ENCODE peak calls at places on chromosomes 3 and 15, in four cellular contexts. One of them, this sample, is unnamed.
A peak's percentile ranks its signal among the peaks of the same experiment; 100 is the strongest.

GRCh38 chr15:28931828-28932227 is 46.1 kb downstream of the APBA2 start:
- DNase-seq in PC-9: no peak
- DNase-seq in ovary: no peak
- DNase-seq in GM12878: no peak
- DNase-seq in this sample: no peak

GRCh38 chr15:39685999-39686613 is 96.5 kb downstream of the FSIP1 start:
- DNase-seq in PC-9: no peak
- DNase-seq in ovary: no peak
- DNase-seq in GM12878: no peak
- DNase-seq in this sample: no peak

GRCh38 chr3:135690664-135691063 is 274.9 kb upstream of the PPP2R3A start:
- DNase-seq in PC-9: no peak
- DNase-seq in ovary: no peak
- DNase-seq in GM12878: no peak
- DNase-seq in this sample: no peak

GRCh38 chr3:117688583-117688982 is 979.0 kb downstream of the TUSC7 start:
- DNase-seq in PC-9: no peak
- DNase-seq in ovary: no peak
- DNase-seq in GM12878: no peak
- DNase-seq in this sample: no peak

GRCh38 chr15:79430901-79431635 is 1.1 kb upstream of the MINAR1 start:
- DNase-seq in PC-9: no peak
- DNase-seq in ovary: no peak
- DNase-seq in GM12878: no peak
- DNase-seq in this sample: no peak

GRCh38 chr3:30693470-30694120 is 87.2 kb downstream of the TGFBR2 start:
- DNase-seq in PC-9: peak; percentile 49
- DNase-seq in ovary: no peak
- DNase-seq in GM12878: peak; percentile 16
- DNase-seq in this sample: no peak

GRCh38 chr15:92394327-92395175 is 870 bp downstream of the ST8SIA2 start:
- DNase-seq in PC-9: no peak
- DNase-seq in ovary: no peak
- DNase-seq in GM12878: no peak
- DNase-seq in this sample: no peak

GRCh38 chr3:46716461-46717441 is 918 bp downstream of the PRSS50 start:
- DNase-seq in PC-9: no peak
- DNase-seq in ovary: no peak
- DNase-seq in GM12878: no peak
- DNase-seq in this sample: no peak

GRCh38 chr3:194468086-194468485 is 18.7 kb downstream of the ATP13A3 start:
- DNase-seq in PC-9: no peak
- DNase-seq in ovary: no peak
- DNase-seq in GM12878: no peak
- DNase-seq in this sample: no peak

GRCh38 chr15:44712108-44713005 is 1.0 kb downstream of the B2M start:
- DNase-seq in PC-9: peak; percentile 58
- DNase-seq in ovary: peak; percentile 72
- DNase-seq in GM12878: no peak
- DNase-seq in this sample: peak; percentile 61

GRCh38 chr3:122942937-122943827 is 84.4 kb downstream of the SEMA5B start:
- DNase-seq in PC-9: peak; percentile 64
- DNase-seq in ovary: peak; percentile 35
- DNase-seq in GM12878: no peak
- DNase-seq in this sample: peak; percentile 61

GRCh38 chr3:41881233-41881821 is 80.6 kb downstream of the ULK4 start:
- DNase-seq in PC-9: peak; percentile 32
- DNase-seq in ovary: no peak
- DNase-seq in GM12878: no peak
- DNase-seq in this sample: no peak

GRCh38 chr3:44831241-44831640 is 30.5 kb upstream of the TMEM42 start:
- DNase-seq in PC-9: no peak
- DNase-seq in ovary: no peak
- DNase-seq in GM12878: no peak
- DNase-seq in this sample: no peak

GRCh38 chr15:66840615-66841014 is 138.6 kb downstream of the SMAD6 start:
- DNase-seq in PC-9: no peak
- DNase-seq in ovary: no peak
- DNase-seq in GM12878: no peak
- DNase-seq in this sample: no peak

GRCh38 chr15:70375006-70375409 is 277.3 kb upstream of the TLE3 start:
- DNase-seq in PC-9: peak; percentile 84
- DNase-seq in ovary: no peak
- DNase-seq in GM12878: no peak
- DNase-seq in this sample: no peak

GRCh38 chr3:95348879-95349278 is 1286.0 kb downstream of the NSUN3 start:
- DNase-seq in PC-9: no peak
- DNase-seq in ovary: no peak
- DNase-seq in GM12878: no peak
- DNase-seq in this sample: no peak

GRCh38 chr3:176106380-176106779 is 1090.9 kb downstream of the TBL1XR1 start:
- DNase-seq in PC-9: no peak
- DNase-seq in ovary: no peak
- DNase-seq in GM12878: no peak
- DNase-seq in this sample: no peak

GRCh38 chr3:157376596-157377300 is 59.9 kb upstream of the PTX3 start:
- DNase-seq in PC-9: no peak
- DNase-seq in ovary: no peak
- DNase-seq in GM12878: no peak
- DNase-seq in this sample: no peak

GRCh38 chr3:146161725-146162047 is 702 bp upstream of the PLOD2 start:
- DNase-seq in PC-9: no peak
- DNase-seq in ovary: peak; percentile 63
- DNase-seq in GM12878: no peak
- DNase-seq in this sample: peak; percentile 56

GRCh38 chr3:185332026-185332735 is 30.8 kb upstream of the MAP3K13 start:
- DNase-seq in PC-9: peak; percentile 99
- DNase-seq in ovary: no peak
- DNase-seq in GM12878: peak; percentile 52
- DNase-seq in this sample: no peak

GRCh38 chr3:25594007-25594502 is 70.7 kb downstream of the TOP2B start:
- DNase-seq in PC-9: peak; percentile 71
- DNase-seq in ovary: no peak
- DNase-seq in GM12878: no peak
- DNase-seq in this sample: no peak

GRCh38 chr3:20930034-20930433 is 744.0 kb upstream of the SGO1 start:
- DNase-seq in PC-9: no peak
- DNase-seq in ovary: no peak
- DNase-seq in GM12878: no peak
- DNase-seq in this sample: no peak

GRCh38 chr3:44235604-44236484 is 5.8 kb upstream of the TOPAZ1 start:
- DNase-seq in PC-9: peak; percentile 77
- DNase-seq in ovary: peak; percentile 20
- DNase-seq in GM12878: peak; percentile 11
- DNase-seq in this sample: peak; percentile 37

GRCh38 chr3:187287231-187287630 is 4.3 kb downstream of the MASP1 start:
- DNase-seq in PC-9: no peak
- DNase-seq in ovary: no peak
- DNase-seq in GM12878: no peak
- DNase-seq in this sample: no peak

GRCh38 chr3:58357402-58357801 is 24.7 kb downstream of the PXK start:
- DNase-seq in PC-9: no peak
- DNase-seq in ovary: no peak
- DNase-seq in GM12878: no peak
- DNase-seq in this sample: no peak

GRCh38 chr15:60172147-60172546 is 168.0 kb downstream of the FOXB1 start:
- DNase-seq in PC-9: no peak
- DNase-seq in ovary: no peak
- DNase-seq in GM12878: no peak
- DNase-seq in this sample: no peak

GRCh38 chr3:186121271-186121670 is 12.4 kb upstream of the ETV5 start:
- DNase-seq in PC-9: no peak
- DNase-seq in ovary: no peak
- DNase-seq in GM12878: no peak
- DNase-seq in this sample: no peak

GRCh38 chr3:184513276-184514150 is 48.1 kb upstream of the EPHB3 start:
- DNase-seq in PC-9: peak; percentile 56
- DNase-seq in ovary: peak; percentile 90
- DNase-seq in GM12878: peak; percentile 7
- DNase-seq in this sample: peak; percentile 90

GRCh38 chr3:40864146-40864782 is 335.0 kb upstream of the CTNNB1 start:
- DNase-seq in PC-9: no peak
- DNase-seq in ovary: no peak
- DNase-seq in GM12878: no peak
- DNase-seq in this sample: no peak

GRCh38 chr3:15405448-15406050 is 21.8 kb downstream of the METTL6 start:
- DNase-seq in PC-9: no peak
- DNase-seq in ovary: no peak
- DNase-seq in GM12878: no peak
- DNase-seq in this sample: no peak

GRCh38 chr15:60660290-60661051 is 181.5 kb upstream of the ICE2 start:
- DNase-seq in PC-9: peak; percentile 48
- DNase-seq in ovary: peak; percentile 51
- DNase-seq in GM12878: no peak
- DNase-seq in this sample: no peak

GRCh38 chr15:80878242-80878866 is 99.2 kb downstream of the CEMIP start:
- DNase-seq in PC-9: no peak
- DNase-seq in ovary: no peak
- DNase-seq in GM12878: no peak
- DNase-seq in this sample: no peak

GRCh38 chr3:46464326-46465195 is at the start of gene LTF:
- DNase-seq in PC-9: no peak
- DNase-seq in ovary: no peak
- DNase-seq in GM12878: no peak
- DNase-seq in this sample: no peak

DNA sequence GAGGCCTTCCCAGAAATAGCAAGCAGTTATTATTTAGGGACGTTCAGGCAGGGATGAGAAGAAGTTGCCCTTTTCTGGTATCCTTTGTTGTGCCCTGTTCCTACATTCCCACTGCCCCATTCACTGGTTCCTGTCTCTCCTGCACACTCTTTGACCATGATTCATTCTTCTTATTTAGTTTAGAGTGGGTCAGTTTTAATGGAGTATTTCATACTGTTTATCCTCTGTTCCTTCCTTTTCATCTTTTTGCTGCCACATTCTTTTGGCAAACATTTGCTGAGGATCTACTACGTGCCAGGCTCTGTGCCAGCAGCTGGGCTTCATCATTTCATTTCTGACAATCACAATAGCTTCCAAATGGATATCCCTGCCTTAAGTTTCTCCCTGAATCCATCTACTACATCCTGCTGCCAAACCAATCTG is 11.8 kb upstream of the EID1 start:
- DNase-seq in PC-9: no peak
- DNase-seq in ovary: no peak
- DNase-seq in GM12878: no peak
- DNase-seq in this sample: no peak
- H3K27ac ChIP-seq in PC-9: no peak overlapping the region
- H3K27ac ChIP-seq in ovary: no peak overlapping the region
- H3K27ac ChIP-seq in GM12878: no peak overlapping the region
- H3K27ac ChIP-seq in this sample: no peak overlapping the region

GRCh38 chr3:23760871-23761373 is 44.8 kb upstream of the UBE2E1 start:
- DNase-seq in PC-9: no peak
- DNase-seq in ovary: no peak
- DNase-seq in GM12878: peak; percentile 63
- DNase-seq in this sample: no peak
- H3K27ac ChIP-seq in PC-9: no peak overlapping the region
- H3K27ac ChIP-seq in ovary: no peak overlapping the region
- H3K27ac ChIP-seq in GM12878: peak overlapping the region; percentile 39
- H3K27ac ChIP-seq in this sample: no peak overlapping the region

GRCh38 chr3:64355473-64355872 is 130.2 kb upstream of the PRICKLE2 start:
- DNase-seq in PC-9: peak; percentile 69
- DNase-seq in ovary: peak; percentile 41
- DNase-seq in GM12878: no peak
- DNase-seq in this sample: no peak
- H3K27ac ChIP-seq in PC-9: peak overlapping the region; percentile 46
- H3K27ac ChIP-seq in ovary: peak overlapping the region; percentile 37
- H3K27ac ChIP-seq in GM12878: no peak overlapping the region
- H3K27ac ChIP-seq in this sample: peak overlapping the region; percentile 16

DNA sequence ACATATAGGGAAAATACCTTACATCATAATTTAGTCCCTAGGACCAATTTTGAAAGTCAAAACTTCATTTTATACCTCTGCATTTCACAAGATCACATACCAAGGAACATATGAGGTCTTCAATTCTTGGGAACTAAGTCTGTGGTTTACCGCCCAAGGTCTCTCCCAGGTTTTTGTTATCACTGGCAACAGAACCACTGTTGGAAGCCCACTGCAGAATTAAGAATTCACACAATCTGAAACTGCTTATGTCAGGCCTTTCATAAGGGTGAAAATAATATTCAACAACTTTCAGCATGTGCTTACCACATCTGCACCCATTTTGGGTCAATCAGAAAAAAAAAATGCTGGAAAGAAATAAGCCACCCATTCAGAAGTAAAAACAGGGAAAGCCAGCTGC is 107.2 kb upstream of the MME start:
- DNase-seq in PC-9: no peak
- DNase-seq in ovary: no peak
- DNase-seq in GM12878: no peak
- DNase-seq in this sample: no peak
- H3K27ac ChIP-seq in PC-9: no peak overlapping the region
- H3K27ac ChIP-seq in ovary: no peak overlapping the region
- H3K27ac ChIP-seq in GM12878: no peak overlapping the region
- H3K27ac ChIP-seq in this sample: no peak overlapping the region

GRCh38 chr3:110528305-110529121 is 543.1 kb upstream of the NECTIN3 start:
- DNase-seq in PC-9: no peak
- DNase-seq in ovary: no peak
- DNase-seq in GM12878: no peak
- DNase-seq in this sample: no peak

GRCh38 chr3:110530902-110531301 is 540.7 kb upstream of the NECTIN3 start:
- DNase-seq in PC-9: no peak
- DNase-seq in ovary: no peak
- DNase-seq in GM12878: no peak
- DNase-seq in this sample: no peak

DNA sequence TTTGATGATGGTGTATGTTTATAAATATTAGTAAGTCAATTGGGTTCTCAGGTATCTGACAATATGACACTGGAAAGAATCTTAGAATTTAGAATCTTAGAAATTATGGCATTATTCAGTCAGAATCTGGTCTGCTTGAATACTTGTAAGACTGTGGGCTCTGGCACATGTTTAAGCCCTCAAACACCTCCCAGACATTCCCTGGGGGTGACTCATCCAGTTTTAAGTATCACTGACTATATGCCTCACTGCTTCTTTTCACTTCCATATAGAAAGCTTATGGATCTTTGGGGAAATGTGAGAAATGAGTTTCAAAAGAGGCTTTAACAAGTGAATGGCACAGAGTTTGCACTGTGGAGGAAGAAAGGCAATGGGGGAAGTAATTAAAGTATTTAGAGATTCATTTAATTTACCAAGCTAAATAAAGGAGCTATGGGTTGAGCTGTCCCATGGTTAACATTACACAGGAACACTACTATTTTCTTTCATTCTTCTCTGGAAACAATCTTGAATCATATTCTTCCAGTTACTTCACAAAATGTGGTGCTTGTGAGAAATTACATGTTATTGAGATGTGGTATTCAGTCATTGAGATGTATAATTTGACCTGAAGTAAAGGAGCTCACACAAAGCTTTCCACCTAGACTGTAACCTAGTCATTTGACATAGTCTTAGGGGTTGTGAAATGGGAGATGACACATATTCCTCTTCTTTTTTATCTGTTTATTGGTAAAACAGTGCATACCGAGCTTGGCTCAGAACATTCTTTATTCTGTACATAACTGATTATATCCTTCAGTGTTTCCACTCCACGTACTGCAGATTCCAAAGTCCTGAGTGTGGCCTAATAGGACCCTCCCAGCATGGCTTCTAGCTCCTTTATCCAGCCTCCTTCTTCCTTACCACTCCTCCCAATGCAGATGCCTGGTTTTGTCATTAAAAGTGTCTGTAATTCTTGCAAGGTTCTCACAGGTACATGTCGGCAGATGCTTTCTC is 544.6 kb upstream of the NECTIN3 start:
- DNase-seq in PC-9: peak; percentile 38
- DNase-seq in ovary: no peak
- DNase-seq in GM12878: no peak
- DNase-seq in this sample: no peak
- H3K27ac ChIP-seq in PC-9: no peak overlapping the region
- H3K27ac ChIP-seq in ovary: no peak overlapping the region
- H3K27ac ChIP-seq in GM12878: no peak overlapping the region
- H3K27ac ChIP-seq in this sample: no peak overlapping the region